ENCODE peak calls at places on chromosomes 1 and 21, in four cellular contexts. Y is brain microvascular endothelial cell, G is right lobe of liver, P is A549. N is an unnamed sample.

GRCh38 chr1:51313961-51314777 is 16.2 kb downstream of the TTC39A start:
- DNase-seq in Y (peak), G (no peak), P (peak), N (peak)

GRCh38 chr1:218847966-218848365 is 325.7 kb upstream of the LYPLAL1 start:
- DNase-seq in Y (no peak), G (no peak), P (no peak), N (no peak)

GRCh38 chr1:222167111-222167510 is 380.8 kb downstream of the HHIPL2 start:
- DNase-seq in Y (peak), G (no peak), P (peak), N (peak)

GRCh38 chr1:159084867-159085266 is 8.3 kb upstream of the AIM2 start:
- DNase-seq in Y (no peak), G (no peak), P (no peak), N (no peak)

GRCh38 chr1:211483896-211484612 is 7.9 kb downstream of the RD3 start:
- DNase-seq in Y (no peak), G (no peak), P (no peak), N (no peak)

GRCh38 chr1:153670859-153671622 is at the start of gene ILF2:
- DNase-seq in Y (peak), G (peak), P (peak), N (peak)

GRCh38 chr1:220217383-220217988 is 54.8 kb downstream of the RAB3GAP2 start:
- DNase-seq in Y (no peak), G (no peak), P (peak), N (no peak)

GRCh38 chr1:51343624-51344023 is 13.3 kb upstream of the TTC39A start:
- DNase-seq in Y (no peak), G (no peak), P (no peak), N (no peak)

GRCh38 chr1:117501275-117501674 is 104.6 kb upstream of the TENT5C start:
- DNase-seq in Y (peak), G (no peak), P (no peak), N (peak)

GRCh38 chr1:236471653-236472052 is 52.1 kb upstream of the LGALS8 start:
- DNase-seq in Y (no peak), G (no peak), P (no peak), N (no peak)

GRCh38 chr1:34681481-34682451 is 73.1 kb upstream of the GJB5 start:
- DNase-seq in Y (peak), G (no peak), P (peak), N (no peak)

GRCh38 chr1:29120955-29121485 is 2.7 kb downstream of the TMEM200B start:
- DNase-seq in Y (no peak), G (no peak), P (peak), N (no peak)

GRCh38 chr1:211697356-211697755 is 21.9 kb upstream of the NEK2 start:
- DNase-seq in Y (no peak), G (no peak), P (no peak), N (no peak)

GRCh38 chr1:6753320-6754140 is 31.7 kb upstream of the CAMTA1 start:
- DNase-seq in Y (no peak), G (no peak), P (no peak), N (no peak)

GRCh38 chr21:42523211-42523610 is 9.6 kb downstream of the SLC37A1 start:
- DNase-seq in Y (no peak), G (no peak), P (no peak), N (no peak)

GRCh38 chr1:65457868-65458267 is 37.4 kb downstream of the LEPR start:
- DNase-seq in Y (no peak), G (no peak), P (no peak), N (no peak)

GRCh38 chr1:27119270-27119618 is 35.7 kb downstream of the SLC9A1 start:
- DNase-seq in Y (no peak), G (no peak), P (no peak), N (no peak)

GRCh38 chr1:232744847-232745246 is 60.4 kb upstream of the MAP10 start:
- DNase-seq in Y (no peak), G (no peak), P (no peak), N (no peak)

GRCh38 chr1:94734963-94735899 is 84.9 kb upstream of the SLC44A3 start:
- DNase-seq in Y (peak), G (no peak), P (no peak), N (peak)

GRCh38 chr1:182869241-182869666 is 30.1 kb downstream of the DHX9 start:
- DNase-seq in Y (no peak), G (no peak), P (peak), N (no peak)

GRCh38 chr1:57632401-57632800 is 208.5 kb upstream of the DAB1 start:
- DNase-seq in Y (peak), G (no peak), P (no peak), N (no peak)

GRCh38 chr1:203268901-203269653 is 36.2 kb upstream of the BTG2 start:
- DNase-seq in Y (peak), G (no peak), P (peak), N (peak)

GRCh38 chr1:151047925-151048644 is 534 bp downstream of the C1orf56 start:
- DNase-seq in Y (peak), G (peak), P (peak), N (no peak)

GRCh38 chr1:26582836-26583460 is 53.4 kb downstream of the RPS6KA1 start:
- DNase-seq in Y (peak), G (no peak), P (no peak), N (no peak)

GRCh38 chr1:149844650-149845255 is 54.6 kb upstream of the BOLA1 start:
- DNase-seq in Y (no peak), G (no peak), P (no peak), N (no peak)

GRCh38 chr1:36380003-36380631 is 5.6 kb downstream of the STK40 start:
- DNase-seq in Y (no peak), G (peak), P (no peak), N (no peak)

GRCh38 chr1:83818916-83819315 is 180.0 kb downstream of the TTLL7 start:
- DNase-seq in Y (no peak), G (no peak), P (peak), N (no peak)

GRCh38 chr1:76500111-76500510 is 367.2 kb upstream of the ST6GALNAC5 start:
- DNase-seq in Y (no peak), G (no peak), P (no peak), N (no peak)

GRCh38 chr1:101027194-101027772 is 1.7 kb upstream of the DPH5 start:
- DNase-seq in Y (no peak), G (no peak), P (no peak), N (no peak)

GRCh38 chr1:32068891-32069590 is 3.7 kb upstream of the TMEM39B start:
- DNase-seq in Y (no peak), G (no peak), P (no peak), N (no peak)

GRCh38 chr1:156368157-156368658 is 803 bp upstream of the RHBG start:
- DNase-seq in Y (no peak), G (no peak), P (no peak), N (no peak)

GRCh38 chr1:168081373-168082007 is 55.2 kb downstream of the GPR161 start:
- DNase-seq in Y (peak), G (no peak), P (no peak), N (peak)

GRCh38 chr1:188128761-188129160 is 1300.0 kb downstream of the PLA2G4A start:
- DNase-seq in Y (no peak), G (no peak), P (peak), N (no peak)

GRCh38 chr1:40072142-40072541 is 24.9 kb downstream of the PPT1 start:
- DNase-seq in Y (no peak), G (no peak), P (no peak), N (no peak)

GRCh38 chr1:30409476-30410152 is 313.8 kb downstream of the MATN1 start:
- DNase-seq in Y (no peak), G (no peak), P (no peak), N (no peak)

GRCh38 chr1:93021539-93022134 is 57.4 kb upstream of the MTF2 start:
- DNase-seq in Y (no peak), G (no peak), P (peak), N (no peak)

GRCh38 chr21:46500224-46500861 is 41.7 kb downstream of the DIP2A start:
- DNase-seq in Y (no peak), G (no peak), P (peak), N (no peak)

GRCh38 chr1:230120289-230120948 is 53.4 kb downstream of the GALNT2 start:
- DNase-seq in Y (no peak), G (no peak), P (no peak), N (no peak)
- H3K4me3 ChIP-seq in Y (no peak), G (no peak), P (no peak), N (no peak)

GRCh38 chr1:45518910-45519309 is 2.8 kb downstream of the PRDX1 start:
- DNase-seq in Y (no peak), G (no peak), P (no peak), N (no peak)

GRCh38 chr1:45526135-45526644 is 4.5 kb upstream of the PRDX1 start:
- DNase-seq in Y (no peak), G (no peak), P (no peak), N (no peak)

GRCh38 chr1:45522324-45523104 is 830 bp upstream of the PRDX1 start:
- DNase-seq in Y (peak), G (no peak), P (peak), N (no peak)

GRCh38 chr1:45516465-45516864 is 5.2 kb downstream of the PRDX1 start:
- DNase-seq in Y (no peak), G (no peak), P (no peak), N (no peak)

DNA sequence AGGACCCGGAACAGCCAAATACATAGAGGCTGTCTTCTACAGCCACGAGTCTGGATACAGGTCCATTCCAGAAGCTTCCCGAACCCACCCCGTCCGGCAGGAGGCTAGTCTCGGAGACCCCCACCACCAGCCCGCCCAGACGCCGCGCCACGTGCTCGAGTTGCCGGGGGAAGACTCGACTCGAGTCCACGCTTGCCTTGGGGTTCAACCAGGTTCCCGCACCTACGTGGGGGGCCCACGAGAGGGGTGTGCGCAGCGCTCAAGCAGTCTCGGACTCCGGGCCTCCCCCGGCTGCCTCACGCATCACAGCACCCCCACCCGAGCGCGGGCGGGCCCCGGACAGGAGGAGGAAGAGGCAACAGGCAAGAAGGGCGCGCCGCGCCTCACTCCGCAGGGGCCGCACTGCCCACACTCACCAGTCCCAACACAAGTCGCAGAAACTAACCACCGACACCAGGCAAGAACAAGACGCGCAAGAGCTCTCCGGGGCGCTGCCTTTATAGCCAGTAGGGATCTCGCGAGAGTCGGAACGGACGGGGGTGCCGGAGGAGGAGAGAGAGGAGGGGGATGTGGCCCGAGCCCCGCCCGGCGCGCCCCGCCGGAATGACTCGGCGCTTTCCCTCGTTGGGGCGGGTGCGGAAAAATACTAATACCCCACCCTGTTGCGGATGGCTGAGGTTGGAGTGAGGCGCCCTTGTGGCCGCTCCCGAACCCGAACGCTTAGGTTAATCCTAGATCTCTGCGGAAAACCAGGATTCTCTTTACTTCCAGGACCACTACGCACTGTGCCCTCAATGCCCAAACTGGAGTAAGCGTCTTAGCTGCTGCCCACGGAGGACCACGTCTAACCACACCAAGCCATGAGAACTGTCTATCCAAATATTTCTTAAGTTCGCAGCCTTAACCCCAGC is at the start of gene PRDX1:
- DNase-seq in Y (peak), G (peak), P (peak), N (peak)
- TF ChIP-seq CTCF in Y (peak), G (no peak), P (no peak), N (peak)

GRCh38 chr1:235078927-235079381 is 49.7 kb downstream of the TOMM20 start:
- DNase-seq in Y (no peak), G (no peak), P (peak), N (no peak)

GRCh38 chr1:235088440-235088839 is 40.2 kb downstream of the TOMM20 start:
- DNase-seq in Y (no peak), G (no peak), P (no peak), N (no peak)

GRCh38 chr1:235079443-235079967 is 49.1 kb downstream of the TOMM20 start:
- DNase-seq in Y (no peak), G (peak), P (peak), N (no peak)

GRCh38 chr1:235087906-235088305 is 40.7 kb downstream of the TOMM20 start:
- DNase-seq in Y (no peak), G (no peak), P (no peak), N (no peak)

GRCh38 chr1:235083589-235084323 is 44.9 kb downstream of the TOMM20 start:
- DNase-seq in Y (peak), G (peak), P (peak), N (no peak)
- H3K4me3 ChIP-seq in Y (peak), G (no peak), P (no peak), N (peak)

DNA sequence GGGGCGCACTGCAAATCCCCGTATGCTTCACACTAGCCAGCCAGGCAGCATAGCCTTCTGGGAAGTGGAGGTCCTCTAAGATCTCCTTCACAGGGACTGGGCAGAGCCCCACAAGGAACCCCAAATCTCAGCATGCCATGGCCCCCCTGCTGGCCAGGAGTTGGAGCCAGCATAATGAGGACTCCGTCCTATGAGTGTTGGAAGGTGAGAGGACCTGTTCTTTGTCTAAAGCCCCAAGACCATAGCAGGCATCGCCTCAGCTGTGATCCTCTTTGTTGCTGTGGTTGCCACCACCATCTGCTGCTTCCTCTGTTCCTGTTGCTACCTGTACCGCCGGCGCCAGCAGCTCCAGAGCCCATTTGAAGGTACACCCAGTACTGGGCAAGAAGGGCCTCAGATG is 1.5 kb downstream of the SHISA4 start:
- DNase-seq in Y (no peak), G (no peak), P (no peak), N (no peak)
- TF ChIP-seq CTCF in Y (peak), G (no peak), P (no peak), N (no peak)

DNA sequence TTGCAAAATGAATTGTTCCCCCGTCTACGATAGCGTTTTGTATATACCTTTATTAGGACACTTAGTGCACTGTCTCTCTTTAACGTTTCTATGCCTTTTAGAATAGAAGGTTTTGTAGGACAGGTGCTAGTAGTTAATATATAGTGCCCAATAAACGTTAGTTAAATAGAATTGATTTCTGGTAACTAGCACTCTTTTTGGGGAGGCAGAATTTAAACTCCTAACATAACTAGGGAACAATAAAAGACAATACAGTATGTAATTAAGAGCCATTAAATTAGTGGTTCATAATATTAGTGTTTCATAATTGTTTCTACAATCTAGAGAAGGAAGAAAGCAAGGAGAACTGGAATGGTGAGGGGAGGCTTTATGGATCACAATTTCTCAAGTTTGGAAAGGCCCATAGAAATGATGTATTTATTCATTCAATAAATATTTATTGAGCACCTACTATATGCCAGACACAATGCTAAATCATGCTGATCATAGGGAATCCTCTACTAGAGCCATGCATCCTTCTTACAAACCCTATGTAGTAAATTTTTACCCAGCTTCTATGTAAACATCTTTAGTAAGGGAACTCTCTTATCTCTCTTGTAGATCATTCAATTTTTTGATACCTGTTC is 742 bp downstream of the POLR3GL start:
- DNase-seq in Y (no peak), G (no peak), P (no peak), N (no peak)
- H3K4me3 ChIP-seq in Y (peak), G (peak), P (peak), N (peak)

GRCh38 chr1:226062558-226063361 is at the start of gene H3-3A:
- DNase-seq in Y (peak), G (peak), P (peak), N (peak)
- TF ChIP-seq CTCF in Y (no peak), G (no peak), P (no peak), N (no peak)

GRCh38 chr21:45152265-45152746 is 77.9 kb downstream of the ADARB1 start:
- DNase-seq in Y (peak), G (no peak), P (no peak), N (no peak)

GRCh38 chr21:45153358-45154318 is 79.3 kb downstream of the ADARB1 start:
- DNase-seq in Y (no peak), G (no peak), P (no peak), N (no peak)

GRCh38 chr21:45156459-45156858 is 82.1 kb downstream of the ADARB1 start:
- DNase-seq in Y (no peak), G (no peak), P (no peak), N (no peak)

GRCh38 chr21:45155910-45156309 is 81.5 kb downstream of the ADARB1 start:
- DNase-seq in Y (no peak), G (no peak), P (no peak), N (no peak)

DNA sequence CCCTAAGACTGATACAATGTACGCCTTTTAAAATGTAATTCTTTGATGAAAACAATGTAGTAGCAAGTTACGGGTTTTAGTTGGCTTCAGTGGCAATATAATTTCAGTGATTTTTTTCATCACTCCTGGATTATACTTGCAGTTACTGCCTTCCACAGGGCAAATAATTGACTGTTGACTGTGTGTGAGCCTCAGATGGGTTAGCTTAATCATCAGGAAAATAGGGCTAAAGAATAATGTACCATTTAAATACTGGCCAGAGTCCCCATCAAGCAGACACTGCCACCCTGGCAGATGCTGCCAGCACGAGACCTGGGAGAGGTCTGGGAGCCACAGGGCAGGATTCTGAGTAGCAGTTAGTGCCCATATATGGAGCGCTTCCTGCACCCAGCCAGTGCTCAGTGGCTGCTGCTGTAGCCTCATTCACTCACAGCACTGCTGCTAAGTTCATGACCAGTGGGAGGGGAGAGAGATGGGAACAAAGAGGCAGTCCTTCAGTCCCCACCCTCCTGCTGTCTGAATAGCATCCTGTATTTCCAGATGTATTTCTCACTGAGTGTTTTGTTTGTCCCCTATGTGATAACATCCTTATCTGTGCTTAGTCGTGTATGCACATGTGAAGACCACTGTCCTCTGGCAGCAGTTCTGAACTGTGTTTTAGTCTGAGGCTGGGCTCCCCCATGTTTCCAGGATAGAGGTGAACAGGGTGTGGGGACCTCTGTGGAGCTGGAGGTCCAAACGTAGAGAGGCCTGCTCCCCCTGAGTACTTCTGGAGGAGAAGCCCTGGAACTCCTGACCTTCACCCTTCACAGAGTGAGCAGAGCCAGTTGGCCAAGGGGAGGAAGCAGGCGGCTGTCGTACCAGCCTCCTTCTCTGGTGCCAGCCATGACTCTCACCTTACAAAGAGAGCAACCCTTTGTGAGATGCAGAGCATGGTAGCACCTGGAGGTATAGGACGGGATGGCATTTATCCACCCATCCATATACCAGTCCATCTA is 80.4 kb downstream of the ADARB1 start:
- DNase-seq in Y (peak), G (no peak), P (peak), N (peak)
- H3K4me3 ChIP-seq in Y (no peak), G (no peak), P (no peak), N (no peak)

GRCh38 chr1:940121-941026 is 16.7 kb downstream of the SAMD11 start:
- DNase-seq in Y (peak), G (no peak), P (peak), N (no peak)
- TF ChIP-seq CTCF in Y (no peak), G (no peak), P (peak), N (no peak)